ENCODE peak calls at places on chromosomes 3 and 15, in nine cellular contexts. N, M, Y, I, E, D, H, U and Q are unnamed samples.

GRCh38 chr3:151431940-151432339 is 28.9 kb downstream of the IGSF10 start:
- DNase-seq in M (peak; percentile 70), I (no peak), D (no peak), H (no peak), Y (peak; percentile 26), N (no peak), E (no peak), U (peak; percentile 46), Q (peak; percentile 90)

GRCh38 chr3:156449712-156450574 is 105.0 kb downstream of the SSR3 start:
- DNase-seq in M (peak; percentile 33), E (no peak), D (no peak), I (no peak), N (no peak), U (no peak), H (no peak), Y (peak; percentile 50), Q (no peak)

GRCh38 chr3:112685956-112686355 is 45.0 kb upstream of the CCDC80 start:
- DNase-seq in Y (no peak), U (no peak), M (no peak), D (no peak), N (no peak), H (no peak), E (no peak), I (no peak), Q (no peak)

GRCh38 chr3:146125946-146126345 is 35.0 kb downstream of the PLOD2 start:
- DNase-seq in Y (no peak), D (no peak), N (no peak), M (peak; percentile 82), E (no peak), I (no peak), H (no peak), U (peak; percentile 68), Q (peak; percentile 91)

GRCh38 chr3:129745253-129745652 is 138.8 kb upstream of the PLXND1 start:
- DNase-seq in I (no peak), U (no peak), Y (no peak), D (no peak), H (no peak), M (no peak), E (no peak), N (no peak), Q (no peak)

GRCh38 chr3:184942735-184943134 is 130.8 kb downstream of the VPS8 start:
- DNase-seq in H (no peak), I (no peak), D (no peak), E (no peak), N (no peak), Y (no peak), U (no peak), M (no peak), Q (no peak)

GRCh38 chr3:57164217-57164605 is 942 bp downstream of the IL17RD start:
- DNase-seq in U (no peak), N (no peak), D (no peak), I (peak; percentile 7), Y (peak; percentile 30), E (peak; percentile 14), M (peak; percentile 31), H (no peak), Q (no peak)

GRCh38 chr3:146466596-146466995 is 2.8 kb downstream of the PLSCR2 start:
- DNase-seq in D (no peak), M (peak; percentile 26), N (no peak), U (no peak), I (no peak), E (no peak), H (no peak), Y (no peak), Q (no peak)

GRCh38 chr3:150823277-150823676 is 60.3 kb upstream of the SIAH2 start:
- DNase-seq in Y (no peak), I (no peak), E (no peak), H (no peak), M (no peak), D (no peak), N (no peak), U (no peak), Q (no peak)

GRCh38 chr3:190322604-190323240 is 476 bp upstream of the CLDN1 start:
- DNase-seq in I (no peak), Y (no peak), M (no peak), E (no peak), H (no peak), D (no peak), N (no peak), U (no peak), Q (no peak)

GRCh38 chr3:173501941-173502489 is 104.5 kb downstream of the NLGN1 start:
- DNase-seq in I (no peak), Y (no peak), M (peak; percentile 3), U (no peak), N (no peak), E (no peak), D (no peak), H (no peak), Q (peak; percentile 20)

GRCh38 chr3:71931930-71932329 is 147.0 kb upstream of the PROK2 start:
- DNase-seq in I (no peak), M (no peak), H (no peak), Y (no peak), D (no peak), N (no peak), U (no peak), E (no peak), Q (no peak)

GRCh38 chr3:4645468-4645867 is 152.3 kb downstream of the ITPR1 start:
- DNase-seq in Y (no peak), N (no peak), M (no peak), E (no peak), I (no peak), U (no peak), H (no peak), D (peak; percentile 4), Q (no peak)

GRCh38 chr3:107911337-107912000 is 179.4 kb downstream of the CD47 start:
- DNase-seq in M (no peak), D (no peak), U (no peak), N (no peak), H (no peak), E (no peak), Y (no peak), I (no peak), Q (no peak)

GRCh38 chr3:69305011-69305410 is 80.9 kb downstream of the FRMD4B start:
- DNase-seq in E (no peak), H (no peak), M (no peak), D (no peak), N (no peak), U (no peak), Y (no peak), I (no peak), Q (no peak)

GRCh38 chr15:70023769-70024491 is 73.8 kb downstream of the TLE3 start:
- DNase-seq in I (no peak), Y (no peak), U (no peak), H (no peak), M (peak; percentile 52), N (no peak), E (no peak), D (no peak), Q (peak; percentile 9)

GRCh38 chr3:47034868-47035489 is 55.5 kb downstream of the NBEAL2 start:
- DNase-seq in N (no peak), D (no peak), H (no peak), E (no peak), Y (no peak), U (no peak), M (no peak), I (no peak), Q (no peak)

GRCh38 chr3:185337231-185337816 is 25.6 kb upstream of the MAP3K13 start:
- DNase-seq in Y (no peak), D (no peak), I (no peak), H (no peak), N (no peak), E (no peak), U (no peak), M (no peak), Q (no peak)

GRCh38 chr3:57752307-57752706 is 3.8 kb upstream of the SLMAP start:
- DNase-seq in N (no peak), E (no peak), I (no peak), D (no peak), U (no peak), Y (peak; percentile 57), M (peak; percentile 30), H (no peak), Q (no peak)